ENCODE peak calls at places on chromosome 3, in nine cellular contexts. O is ELF-1; A is T47D; I is A172; E is erythroblast; D is NT2/D1; K is T-cell; J is stimulated activated CD4-positive, alpha-beta T cell treated with anti-CD3 and anti-CD28 coated beads, Interleukin-4, amount 100 ng/mL, for 4 hours; H is NCI-H1092. Q is an unnamed sample.

GRCh38 chr3:64300790-64301423 is 75.6 kb upstream of the PRICKLE2 start:
- DNase-seq in O (no peak), A (no peak), I (peak), E (no peak), D (no peak), K (no peak), J (no peak), H (no peak), Q (no peak)

GRCh38 chr3:127394031-127394430 is 106.2 kb upstream of the PRR20G start:
- DNase-seq in O (no peak), A (no peak), I (no peak), E (no peak), D (no peak), K (no peak), J (no peak), H (no peak), Q (no peak)

GRCh38 chr3:88986834-88987233 is 120.6 kb upstream of the EPHA3 start:
- DNase-seq in O (no peak), A (no peak), I (no peak), E (no peak), D (no peak), K (no peak), J (no peak), H (no peak), Q (no peak)

GRCh38 chr3:192772495-192772894 is 45.2 kb upstream of the FGF12 start:
- DNase-seq in O (peak), A (peak), I (peak), E (no peak), D (peak), K (no peak), J (no peak), H (peak), Q (peak)

GRCh38 chr3:20458994-20459736 is 273.2 kb upstream of the SGO1 start:
- DNase-seq in O (no peak), A (no peak), I (no peak), E (peak), D (no peak), K (no peak), J (no peak), H (no peak), Q (no peak)

GRCh38 chr3:63232764-63233396 is 45.2 kb upstream of the SYNPR start:
- DNase-seq in O (no peak), A (peak), I (no peak), E (no peak), D (no peak), K (no peak), J (no peak), H (no peak), Q (peak)

GRCh38 chr3:170907519-170908234 is 760 bp downstream of the EIF5A2 start:
- DNase-seq in O (peak), A (no peak), I (peak), E (peak), D (no peak), K (no peak), J (no peak), H (no peak), Q (no peak)

GRCh38 chr3:102129774-102130608 is 280.7 kb downstream of the NFKBIZ start:
- DNase-seq in O (no peak), A (no peak), I (peak), E (no peak), D (no peak), K (no peak), J (no peak), H (no peak), Q (no peak)

GRCh38 chr3:46214751-46215352 is 6.7 kb upstream of the CCR1 start:
- DNase-seq in O (peak), A (no peak), I (peak), E (peak), D (peak), K (no peak), J (no peak), H (peak), Q (peak)

GRCh38 chr3:90184861-90185260 is 1077.4 kb downstream of the EPHA3 start:
- DNase-seq in O (peak), A (no peak), I (peak), E (no peak), D (peak), K (no peak), J (no peak), H (no peak), Q (no peak)

GRCh38 chr3:144051211-144051610 is 79.6 kb downstream of the DIPK2A start:
- DNase-seq in O (no peak), A (no peak), I (no peak), E (no peak), D (no peak), K (no peak), J (no peak), H (no peak), Q (no peak)

GRCh38 chr3:101026881-101027678 is 33.9 kb upstream of the ABI3BP start:
- DNase-seq in O (peak), A (no peak), I (no peak), E (no peak), D (no peak), K (no peak), J (no peak), H (no peak), Q (no peak)

GRCh38 chr3:134647902-134648760 is 2.7 kb downstream of the KY start:
- DNase-seq in O (no peak), A (no peak), I (no peak), E (no peak), D (no peak), K (no peak), J (no peak), H (no peak), Q (no peak)

GRCh38 chr3:194505791-194506415 is 19.1 kb upstream of the ATP13A3 start:
- DNase-seq in O (no peak), A (no peak), I (no peak), E (no peak), D (no peak), K (no peak), J (no peak), H (no peak), Q (no peak)

GRCh38 chr3:30112904-30113484 is 493.4 kb upstream of the TGFBR2 start:
- DNase-seq in O (no peak), A (no peak), I (peak), E (peak), D (no peak), K (no peak), J (no peak), H (peak), Q (peak)

GRCh38 chr3:65597225-65597951 is 441.3 kb downstream of the MAGI1 start:
- DNase-seq in O (peak), A (no peak), I (peak), E (no peak), D (peak), K (no peak), J (no peak), H (peak), Q (no peak)

GRCh38 chr3:152470893-152471292 is 202.2 kb downstream of the MBNL1 start:
- DNase-seq in O (no peak), A (no peak), I (no peak), E (no peak), D (no peak), K (no peak), J (no peak), H (no peak), Q (no peak)

GRCh38 chr3:158108596-158108995 is 1.3 kb upstream of the RSRC1 start:
- DNase-seq in O (no peak), A (no peak), I (no peak), E (peak), D (no peak), K (no peak), J (no peak), H (no peak), Q (no peak)

GRCh38 chr3:114809668-114810413 is 337.2 kb downstream of the ZBTB20 start:
- DNase-seq in O (no peak), A (no peak), I (peak), E (no peak), D (no peak), K (peak), J (no peak), H (no peak), Q (no peak)

GRCh38 chr3:104460477-104461406 is 906.0 kb upstream of the ALCAM start:
- DNase-seq in O (peak), A (no peak), I (peak), E (no peak), D (peak), K (no peak), J (no peak), H (no peak), Q (no peak)

GRCh38 chr3:129461461-129462146 is 21.6 kb downstream of the IFT122 start:
- DNase-seq in O (no peak), A (no peak), I (no peak), E (peak), D (no peak), K (no peak), J (no peak), H (no peak), Q (no peak)

GRCh38 chr3:52084216-52084945 is 28.0 kb upstream of the DUSP7 start:
- DNase-seq in O (no peak), A (no peak), I (no peak), E (no peak), D (no peak), K (no peak), J (no peak), H (no peak), Q (no peak)

GRCh38 chr3:73188707-73189106 is 127.2 kb downstream of the EBLN2 start:
- DNase-seq in O (no peak), A (no peak), I (no peak), E (no peak), D (no peak), K (no peak), J (no peak), H (no peak), Q (no peak)

GRCh38 chr3:123884258-123884831 is at the start of gene MYLK:
- DNase-seq in O (peak), A (peak), I (peak), E (peak), D (peak), K (peak), J (no peak), H (peak), Q (peak)

GRCh38 chr3:140972833-140973232 is 31.2 kb downstream of the SLC25A36 start:
- DNase-seq in O (no peak), A (no peak), I (peak), E (peak), D (no peak), K (no peak), J (no peak), H (no peak), Q (no peak)

GRCh38 chr3:142896201-142896755 is 7.4 kb upstream of the PCOLCE2 start:
- DNase-seq in O (no peak), A (no peak), I (peak), E (no peak), D (no peak), K (no peak), J (no peak), H (no peak), Q (no peak)